ENCODE peak calls at places on chromosomes 3 and 15, in four cellular contexts. H is H1, R is HepG2, U is SK-N-SH. Q is an unnamed sample.

GRCh38 chr15:70469651-70470555 is 293.5 kb downstream of the UACA start:
- DNase-seq in H (no peak), R (no peak), U (no peak), Q (no peak)

GRCh38 chr15:88300861-88301260 is 44.3 kb upstream of the NTRK3 start:
- DNase-seq in H (no peak), R (no peak), U (no peak), Q (no peak)

GRCh38 chr3:23017800-23018199 is 185.3 kb upstream of the UBE2E2 start:
- DNase-seq in H (no peak), R (no peak), U (no peak), Q (no peak)

GRCh38 chr15:26355671-26356070 is 417.2 kb downstream of the GABRB3 start:
- DNase-seq in H (no peak), R (no peak), U (peak), Q (no peak)

GRCh38 chr15:49817100-49817499 is 196.3 kb downstream of the DTWD1 start:
- DNase-seq in H (no peak), R (no peak), U (no peak), Q (no peak)

GRCh38 chr3:28808068-28808467 is 459.4 kb upstream of the AZI2 start:
- DNase-seq in H (no peak), R (no peak), U (no peak), Q (no peak)

GRCh38 chr3:152477422-152477821 is 208.7 kb downstream of the MBNL1 start:
- DNase-seq in H (no peak), R (no peak), U (no peak), Q (no peak)

GRCh38 chr3:32569540-32570425 is 875 bp downstream of the DYNC1LI1 start:
- DNase-seq in H (peak), R (peak), U (peak), Q (no peak)

GRCh38 chr3:44058022-44058867 is 183.4 kb upstream of the TOPAZ1 start:
- DNase-seq in H (no peak), R (no peak), U (no peak), Q (peak)

GRCh38 chr3:80997622-80998021 is 763.8 kb downstream of the GBE1 start:
- DNase-seq in H (no peak), R (no peak), U (no peak), Q (no peak)

GRCh38 chr3:40582401-40583027 is 57.8 kb downstream of the ZNF621 start:
- DNase-seq in H (no peak), R (no peak), U (no peak), Q (no peak)

GRCh38 chr3:11661827-11662226 is 18.1 kb upstream of the VGLL4 start:
- DNase-seq in H (no peak), R (no peak), U (no peak), Q (no peak)

GRCh38 chr15:88012233-88012632 is 244.3 kb downstream of the NTRK3 start:
- DNase-seq in H (no peak), R (no peak), U (no peak), Q (no peak)

GRCh38 chr15:66815322-66815721 is 113.3 kb downstream of the SMAD6 start:
- DNase-seq in H (no peak), R (no peak), U (no peak), Q (no peak)

GRCh38 chr15:89340586-89340985 is 6.0 kb upstream of the POLG start:
- DNase-seq in H (no peak), R (no peak), U (no peak), Q (no peak)

GRCh38 chr3:69306239-69307185 is 79.4 kb downstream of the FRMD4B start:
- DNase-seq in H (no peak), R (peak), U (peak), Q (no peak)
- TF ChIP-seq TCF12 in H (no peak), R (no peak), U (no peak), Q (no peak)

DNA sequence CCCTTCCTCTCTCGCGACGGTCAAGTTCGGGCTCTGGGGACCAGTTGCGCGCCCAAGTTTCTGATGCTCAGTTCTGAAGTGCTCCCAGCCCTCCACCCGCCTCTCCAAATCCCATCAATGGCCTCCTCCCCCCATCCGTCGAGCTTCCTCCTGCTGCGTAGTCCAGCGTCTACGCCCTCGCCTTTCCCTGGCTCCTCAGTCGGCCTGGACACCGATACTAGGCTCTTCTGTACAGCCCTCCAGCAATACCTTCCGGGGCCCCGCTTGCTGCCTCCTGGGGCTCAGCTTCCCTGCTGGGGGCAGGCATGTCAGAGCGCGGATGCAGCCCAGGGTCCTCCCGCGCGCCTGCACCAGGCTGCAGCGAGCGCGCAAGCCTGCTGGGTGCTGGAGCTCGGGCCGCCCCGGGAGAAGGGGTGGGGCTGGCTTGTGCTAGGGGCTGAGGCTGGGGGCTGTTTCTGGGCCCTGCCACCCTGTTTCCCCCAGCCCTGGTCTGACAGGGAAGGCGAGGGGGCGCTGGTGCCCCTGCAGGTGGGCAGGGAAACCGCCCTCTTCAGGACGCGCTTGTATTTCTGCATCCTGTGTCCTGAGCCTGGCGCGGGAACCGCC is 353.3 kb upstream of the SUCLG2 start:
- DNase-seq in H (peak), R (no peak), U (peak), Q (no peak)
- TF ChIP-seq TCF12 in H (no peak), R (no peak), U (no peak), Q (no peak)

GRCh38 chr15:80241508-80241907 is 10.5 kb downstream of the CTXND1 start:
- DNase-seq in H (no peak), R (no peak), U (no peak), Q (no peak)
- TF ChIP-seq TCF12 in H (no peak), R (no peak), U (no peak), Q (no peak)

GRCh38 chr3:45887285-45887684 is 942 bp downstream of the CCR9 start:
- DNase-seq in H (no peak), R (no peak), U (no peak), Q (no peak)

GRCh38 chr3:45885979-45886711 is at the start of gene CCR9:
- DNase-seq in H (no peak), R (no peak), U (no peak), Q (no peak)

GRCh38 chr3:45881031-45882022 is 5.0 kb upstream of the CCR9 start:
- DNase-seq in H (no peak), R (no peak), U (no peak), Q (no peak)

GRCh38 chr3:45887759-45888511 is 1.6 kb downstream of the CCR9 start:
- DNase-seq in H (no peak), R (no peak), U (peak), Q (no peak)

DNA sequence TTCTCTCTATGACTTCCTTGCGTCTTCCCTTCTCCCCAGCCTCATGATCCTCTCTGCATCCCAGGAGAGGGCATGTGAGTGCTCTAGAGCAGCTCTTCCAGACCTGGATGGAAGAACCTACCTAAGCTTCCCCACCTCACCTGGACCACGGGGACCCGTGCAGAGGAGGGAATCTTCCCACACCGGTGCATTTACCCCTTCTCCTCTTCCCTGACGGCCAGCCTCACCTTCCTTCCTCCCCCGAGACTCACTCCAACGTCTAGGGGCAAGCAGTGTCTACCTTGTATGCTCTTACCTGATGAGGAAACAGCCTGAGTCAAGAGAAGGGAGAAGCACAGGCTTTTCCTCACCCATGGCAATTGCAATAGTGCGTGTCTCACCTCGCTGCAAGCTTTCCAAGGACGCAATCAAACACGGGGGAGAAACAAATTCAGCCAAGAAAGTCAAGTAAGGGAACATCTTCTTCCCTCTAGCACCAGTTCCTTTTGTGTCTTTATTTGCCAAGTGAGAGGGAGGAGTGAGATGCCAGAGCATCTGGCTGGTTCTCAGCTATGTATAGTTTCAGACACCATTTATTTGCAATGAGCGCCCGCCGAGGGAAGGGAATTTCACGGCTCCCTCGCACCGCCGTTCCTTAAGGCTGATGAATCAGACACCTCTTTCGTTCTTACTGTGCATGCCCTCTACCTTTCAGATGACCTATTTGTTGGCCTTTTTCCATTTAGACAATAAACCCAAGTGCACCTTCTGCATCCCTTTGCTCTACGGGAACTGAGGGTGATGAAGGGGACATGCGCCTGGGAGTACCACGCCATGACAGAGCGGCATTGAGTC is 1.8 kb upstream of the CCR9 start:
- DNase-seq in H (no peak), R (no peak), U (no peak), Q (no peak)
- TF ChIP-seq TCF12 in H (no peak), R (no peak), U (no peak), Q (no peak)

Q was measured in GM12878.